ENCODE peak calls at places on chromosomes 7 and 10, in ten cellular contexts. Z is Right ventricle myocardium superior; K is upper lobe of right lung; P is NCI-H2081; H is NCI-H460; T is neural crest cell; C is astrocyte of the spinal cord; S is hippocampal formation; F is stimulated activated naive B cell treated with anti-CD40 and anti-IgM and Interleukin-4, amounts not matched to agents 10 μg/mL and 1 μg/mL and 100 μg/mL, for 72 hours; X is natural killer cell treated with Interleukin-12 subunit alpha and Interleukin-12 subunit beta and Interleukin-15 and Interleukin-18, amount 100 ng/mL, for 72 hours. U is an unnamed sample.

GRCh38 chr10:34334908-34335307 is 480.2 kb downstream of the PARD3 start:
- DNase-seq in Z (no peak), K (no peak), P (no peak), H (no peak), T (no peak), C (no peak), S (no peak), F (no peak), X (no peak), U (no peak)

GRCh38 chr10:97722980-97723379 is 9.4 kb downstream of the MARVELD1 start:
- DNase-seq in Z (no peak), K (no peak), P (no peak), H (no peak), T (no peak), C (no peak), S (no peak), F (no peak), X (no peak), U (no peak)

GRCh38 chr10:94180576-94180975 is 182.2 kb downstream of the NOC3L start:
- DNase-seq in Z (no peak), K (no peak), P (no peak), H (no peak), T (no peak), C (no peak), S (no peak), F (no peak), X (no peak), U (no peak)

GRCh38 chr7:125828153-125828690 is 898.6 kb upstream of the POT1 start:
- DNase-seq in Z (no peak), K (no peak), P (no peak), H (no peak), T (no peak), C (peak), S (no peak), F (no peak), X (no peak), U (no peak)

GRCh38 chr10:68604441-68604840 is 44.3 kb downstream of the TET1 start:
- DNase-seq in Z (no peak), K (no peak), P (no peak), H (no peak), T (no peak), C (peak), S (no peak), F (no peak), X (no peak), U (no peak)

GRCh38 chr7:105760549-105761447 is 115.6 kb downstream of the ATXN7L1 start:
- DNase-seq in Z (no peak), K (no peak), P (no peak), H (no peak), T (no peak), C (no peak), S (no peak), F (no peak), X (no peak), U (no peak)

GRCh38 chr7:47968852-47969774 is 10.3 kb downstream of the HUS1 start:
- DNase-seq in Z (peak), K (no peak), P (peak), H (peak), T (peak), C (peak), S (peak), F (peak), X (no peak), U (peak)

GRCh38 chr7:150444674-150445365 is 5.6 kb upstream of the GIMAP8 start:
- DNase-seq in Z (no peak), K (no peak), P (no peak), H (no peak), T (no peak), C (no peak), S (no peak), F (no peak), X (no peak), U (no peak)

GRCh38 chr10:6310977-6311376 is 108.2 kb downstream of the PFKFB3 start:
- DNase-seq in Z (no peak), K (no peak), P (no peak), H (no peak), T (no peak), C (no peak), S (no peak), F (no peak), X (no peak), U (no peak)

GRCh38 chr7:50824882-50825281 is 42.2 kb upstream of the GRB10 start:
- DNase-seq in Z (no peak), K (no peak), P (no peak), H (no peak), T (no peak), C (no peak), S (no peak), F (no peak), X (no peak), U (peak)

GRCh38 chr10:7666253-7667023 is at the start of gene ITIH5:
- DNase-seq in Z (peak), K (no peak), P (no peak), H (no peak), T (peak), C (no peak), S (no peak), F (no peak), X (no peak), U (no peak)

GRCh38 chr10:114638874-114639625 is 19.0 kb downstream of the ABLIM1 start:
- DNase-seq in Z (peak), K (no peak), P (no peak), H (no peak), T (no peak), C (peak), S (no peak), F (peak), X (peak), U (peak)

GRCh38 chr10:22229756-22230330 is 12.0 kb upstream of the EBLN1 start:
- DNase-seq in Z (no peak), K (no peak), P (no peak), H (no peak), T (no peak), C (peak), S (peak), F (no peak), X (no peak), U (no peak)

GRCh38 chr10:110648743-110649651 is 4.9 kb downstream of the RBM20 start:
- DNase-seq in Z (no peak), K (no peak), P (no peak), H (no peak), T (no peak), C (no peak), S (no peak), F (no peak), X (no peak), U (no peak)

GRCh38 chr10:94602729-94603515 is 57.3 kb downstream of the HELLS start:
- DNase-seq in Z (no peak), K (no peak), P (no peak), H (no peak), T (no peak), C (no peak), S (no peak), F (no peak), X (no peak), U (no peak)

GRCh38 chr10:132443998-132444876 is 47.2 kb downstream of the PWWP2B start:
- DNase-seq in Z (no peak), K (no peak), P (no peak), H (peak), T (no peak), C (no peak), S (no peak), F (no peak), X (no peak), U (no peak)

GRCh38 chr7:121563177-121563576 is 167.1 kb upstream of the FAM3C start:
- DNase-seq in Z (no peak), K (no peak), P (no peak), H (no peak), T (no peak), C (no peak), S (no peak), F (no peak), X (no peak), U (no peak)

GRCh38 chr7:94288091-94288490 is 106.6 kb upstream of the COL1A2 start:
- DNase-seq in Z (no peak), K (no peak), P (no peak), H (no peak), T (no peak), C (no peak), S (no peak), F (no peak), X (no peak), U (no peak)

GRCh38 chr7:152176797-152177196 is 151.3 kb downstream of the GALNT11 start:
- DNase-seq in Z (no peak), K (no peak), P (no peak), H (no peak), T (no peak), C (no peak), S (no peak), F (no peak), X (no peak), U (no peak)

GRCh38 chr7:150451833-150452431 is 1.5 kb downstream of the GIMAP8 start:
- DNase-seq in Z (no peak), K (no peak), P (no peak), H (no peak), T (no peak), C (no peak), S (no peak), F (no peak), X (no peak), U (no peak)

GRCh38 chr10:94617389-94617944 is 66.1 kb upstream of the CYP2C18 start:
- DNase-seq in Z (no peak), K (no peak), P (no peak), H (no peak), T (no peak), C (no peak), S (no peak), F (no peak), X (no peak), U (no peak)

GRCh38 chr10:4280481-4281206 is 495.6 kb upstream of the KLF6 start:
- DNase-seq in Z (no peak), K (no peak), P (no peak), H (no peak), T (no peak), C (peak), S (no peak), F (no peak), X (no peak), U (no peak)

GRCh38 chr7:75776295-75776971 is 4.4 kb upstream of the CCL26 start:
- DNase-seq in Z (no peak), K (no peak), P (no peak), H (no peak), T (no peak), C (peak), S (no peak), F (peak), X (peak), U (peak)

GRCh38 chr10:86261933-86262665 is 104.5 kb downstream of the GRID1 start:
- DNase-seq in Z (no peak), K (peak), P (peak), H (peak), T (no peak), C (no peak), S (peak), F (peak), X (peak), U (no peak)

GRCh38 chr7:118111347-118111746 is 72.6 kb upstream of the LSM8 start:
- DNase-seq in Z (no peak), K (no peak), P (no peak), H (no peak), T (no peak), C (no peak), S (no peak), F (no peak), X (no peak), U (no peak)

GRCh38 chr10:95388539-95388938 is 97.7 kb upstream of the PDLIM1 start:
- DNase-seq in Z (no peak), K (no peak), P (peak), H (no peak), T (no peak), C (peak), S (peak), F (no peak), X (no peak), U (no peak)

GRCh38 chr7:139703468-139704307 is 74.1 kb downstream of the HIPK2 start:
- DNase-seq in Z (no peak), K (no peak), P (no peak), H (no peak), T (no peak), C (no peak), S (no peak), F (no peak), X (no peak), U (no peak)

GRCh38 chr7:128304212-128304611 is 39.5 kb downstream of the RBM28 start:
- DNase-seq in Z (no peak), K (no peak), P (no peak), H (no peak), T (no peak), C (no peak), S (no peak), F (no peak), X (no peak), U (no peak)

GRCh38 chr7:155913311-155913710 is 101.0 kb upstream of the SHH start:
- DNase-seq in Z (no peak), K (no peak), P (no peak), H (no peak), T (no peak), C (no peak), S (no peak), F (no peak), X (no peak), U (no peak)

GRCh38 chr10:27445070-27445469 is 59.0 kb upstream of the RAB18 start:
- DNase-seq in Z (no peak), K (no peak), P (no peak), H (no peak), T (no peak), C (no peak), S (no peak), F (no peak), X (no peak), U (no peak)

GRCh38 chr10:11447571-11447970 is 163.9 kb downstream of the USP6NL start:
- DNase-seq in Z (no peak), K (no peak), P (peak), H (no peak), T (no peak), C (no peak), S (no peak), F (no peak), X (no peak), U (no peak)

GRCh38 chr7:1758417-1758858 is 88.4 kb downstream of the ELFN1 start:
- DNase-seq in Z (no peak), K (peak), P (no peak), H (peak), T (no peak), C (no peak), S (no peak), F (no peak), X (no peak), U (peak)

U was measured in RCC 7860.